ENCODE peak calls at places on chromosomes 2 and 18, in nine cellular contexts. One of them, this sample, is unnamed.

GRCh38 chr2:151237422-151238012 is 24.1 kb downstream of the RBM43 start:
- DNase-seq in epithelial cell of esophagus: peak
- DNase-seq in HepG2: no peak
- DNase-seq in DND-41: no peak
- DNase-seq in CD8-positive, alpha-beta T cell: no peak
- DNase-seq in choroid plexus epithelial cell: peak
- DNase-seq in pancreas: no peak
- DNase-seq in body of pancreas: no peak
- DNase-seq in HL-60: no peak
- DNase-seq in this sample: no peak

GRCh38 chr2:232331071-232331470 is 47.5 kb upstream of the ALPP start:
- DNase-seq in epithelial cell of esophagus: no peak
- DNase-seq in HepG2: no peak
- DNase-seq in DND-41: no peak
- DNase-seq in CD8-positive, alpha-beta T cell: no peak
- DNase-seq in choroid plexus epithelial cell: no peak
- DNase-seq in pancreas: no peak
- DNase-seq in body of pancreas: no peak
- DNase-seq in HL-60: no peak
- DNase-seq in this sample: no peak

GRCh38 chr2:207744451-207744850 is 25.3 kb downstream of the FZD5 start:
- DNase-seq in epithelial cell of esophagus: no peak
- DNase-seq in HepG2: no peak
- DNase-seq in DND-41: no peak
- DNase-seq in CD8-positive, alpha-beta T cell: no peak
- DNase-seq in choroid plexus epithelial cell: no peak
- DNase-seq in pancreas: no peak
- DNase-seq in body of pancreas: no peak
- DNase-seq in HL-60: no peak
- DNase-seq in this sample: no peak

GRCh38 chr18:39435209-39435608 is 1869.6 kb upstream of the CELF4 start:
- DNase-seq in epithelial cell of esophagus: no peak
- DNase-seq in HepG2: no peak
- DNase-seq in DND-41: no peak
- DNase-seq in CD8-positive, alpha-beta T cell: no peak
- DNase-seq in choroid plexus epithelial cell: no peak
- DNase-seq in pancreas: no peak
- DNase-seq in body of pancreas: no peak
- DNase-seq in HL-60: no peak
- DNase-seq in this sample: no peak

GRCh38 chr18:45505497-45506206 is 109.6 kb upstream of the SLC14A2 start:
- DNase-seq in epithelial cell of esophagus: no peak
- DNase-seq in HepG2: no peak
- DNase-seq in DND-41: no peak
- DNase-seq in CD8-positive, alpha-beta T cell: no peak
- DNase-seq in choroid plexus epithelial cell: peak
- DNase-seq in pancreas: no peak
- DNase-seq in body of pancreas: no peak
- DNase-seq in HL-60: no peak
- DNase-seq in this sample: no peak

GRCh38 chr2:191691016-191691725 is 13.2 kb downstream of the NABP1 start:
- DNase-seq in epithelial cell of esophagus: peak
- DNase-seq in HepG2: peak
- DNase-seq in DND-41: peak
- DNase-seq in CD8-positive, alpha-beta T cell: peak
- DNase-seq in choroid plexus epithelial cell: peak
- DNase-seq in pancreas: peak
- DNase-seq in body of pancreas: peak
- DNase-seq in HL-60: peak
- DNase-seq in this sample: peak

GRCh38 chr2:27445615-27446014 is 3.4 kb downstream of the KRTCAP3 start:
- DNase-seq in epithelial cell of esophagus: no peak
- DNase-seq in HepG2: no peak
- DNase-seq in DND-41: no peak
- DNase-seq in CD8-positive, alpha-beta T cell: no peak
- DNase-seq in choroid plexus epithelial cell: no peak
- DNase-seq in pancreas: no peak
- DNase-seq in body of pancreas: no peak
- DNase-seq in HL-60: no peak
- DNase-seq in this sample: no peak

GRCh38 chr2:184654945-184655344 is 56.6 kb downstream of the ZNF804A start:
- DNase-seq in epithelial cell of esophagus: peak
- DNase-seq in HepG2: no peak
- DNase-seq in DND-41: no peak
- DNase-seq in CD8-positive, alpha-beta T cell: no peak
- DNase-seq in choroid plexus epithelial cell: peak
- DNase-seq in pancreas: no peak
- DNase-seq in body of pancreas: no peak
- DNase-seq in HL-60: no peak
- DNase-seq in this sample: no peak

GRCh38 chr2:101958071-101958470 is 33.7 kb upstream of the IL1R2 start:
- DNase-seq in epithelial cell of esophagus: peak
- DNase-seq in HepG2: no peak
- DNase-seq in DND-41: no peak
- DNase-seq in CD8-positive, alpha-beta T cell: no peak
- DNase-seq in choroid plexus epithelial cell: peak
- DNase-seq in pancreas: no peak
- DNase-seq in body of pancreas: no peak
- DNase-seq in HL-60: peak
- DNase-seq in this sample: no peak

GRCh38 chr2:204705243-204705971 is 160.1 kb downstream of the PARD3B start:
- DNase-seq in epithelial cell of esophagus: peak
- DNase-seq in HepG2: no peak
- DNase-seq in DND-41: no peak
- DNase-seq in CD8-positive, alpha-beta T cell: no peak
- DNase-seq in choroid plexus epithelial cell: peak
- DNase-seq in pancreas: no peak
- DNase-seq in body of pancreas: no peak
- DNase-seq in HL-60: no peak
- DNase-seq in this sample: no peak

GRCh38 chr2:238237441-238237840 is 2.4 kb downstream of the HES6 start:
- DNase-seq in epithelial cell of esophagus: no peak
- DNase-seq in HepG2: no peak
- DNase-seq in DND-41: no peak
- DNase-seq in CD8-positive, alpha-beta T cell: no peak
- DNase-seq in choroid plexus epithelial cell: no peak
- DNase-seq in pancreas: no peak
- DNase-seq in body of pancreas: no peak
- DNase-seq in HL-60: no peak
- DNase-seq in this sample: no peak

GRCh38 chr2:29482341-29482740 is 367.1 kb downstream of the CLIP4 start:
- DNase-seq in epithelial cell of esophagus: no peak
- DNase-seq in HepG2: no peak
- DNase-seq in DND-41: no peak
- DNase-seq in CD8-positive, alpha-beta T cell: no peak
- DNase-seq in choroid plexus epithelial cell: no peak
- DNase-seq in pancreas: no peak
- DNase-seq in body of pancreas: no peak
- DNase-seq in HL-60: no peak
- DNase-seq in this sample: no peak

GRCh38 chr2:29480423-29480822 is 365.2 kb downstream of the CLIP4 start:
- DNase-seq in epithelial cell of esophagus: no peak
- DNase-seq in HepG2: no peak
- DNase-seq in DND-41: no peak
- DNase-seq in CD8-positive, alpha-beta T cell: no peak
- DNase-seq in choroid plexus epithelial cell: no peak
- DNase-seq in pancreas: no peak
- DNase-seq in body of pancreas: no peak
- DNase-seq in HL-60: no peak
- DNase-seq in this sample: no peak

GRCh38 chr2:29479566-29479965 is 364.4 kb downstream of the CLIP4 start:
- DNase-seq in epithelial cell of esophagus: no peak
- DNase-seq in HepG2: no peak
- DNase-seq in DND-41: no peak
- DNase-seq in CD8-positive, alpha-beta T cell: no peak
- DNase-seq in choroid plexus epithelial cell: no peak
- DNase-seq in pancreas: no peak
- DNase-seq in body of pancreas: no peak
- DNase-seq in HL-60: no peak
- DNase-seq in this sample: no peak

GRCh38 chr2:29482867-29483266 is 367.7 kb downstream of the CLIP4 start:
- DNase-seq in epithelial cell of esophagus: no peak
- DNase-seq in HepG2: no peak
- DNase-seq in DND-41: no peak
- DNase-seq in CD8-positive, alpha-beta T cell: no peak
- DNase-seq in choroid plexus epithelial cell: no peak
- DNase-seq in pancreas: no peak
- DNase-seq in body of pancreas: no peak
- DNase-seq in HL-60: no peak
- DNase-seq in this sample: no peak

GRCh38 chr2:29481313-29481712 is 366.1 kb downstream of the CLIP4 start:
- DNase-seq in epithelial cell of esophagus: no peak
- DNase-seq in HepG2: no peak
- DNase-seq in DND-41: no peak
- DNase-seq in CD8-positive, alpha-beta T cell: no peak
- DNase-seq in choroid plexus epithelial cell: no peak
- DNase-seq in pancreas: no peak
- DNase-seq in body of pancreas: no peak
- DNase-seq in HL-60: no peak
- DNase-seq in this sample: no peak
- TF ChIP-seq CTCF in epithelial cell of esophagus: no peak
- TF ChIP-seq CTCF in HepG2: no peak
- TF ChIP-seq CTCF in DND-41: no peak
- TF ChIP-seq CTCF in CD8-positive, alpha-beta T cell: no peak
- TF ChIP-seq CTCF in choroid plexus epithelial cell: no peak
- TF ChIP-seq CTCF in pancreas: no peak
- TF ChIP-seq CTCF in body of pancreas: no peak
- TF ChIP-seq CTCF in HL-60: no peak
- TF ChIP-seq CTCF in this sample: no peak

DNA sequence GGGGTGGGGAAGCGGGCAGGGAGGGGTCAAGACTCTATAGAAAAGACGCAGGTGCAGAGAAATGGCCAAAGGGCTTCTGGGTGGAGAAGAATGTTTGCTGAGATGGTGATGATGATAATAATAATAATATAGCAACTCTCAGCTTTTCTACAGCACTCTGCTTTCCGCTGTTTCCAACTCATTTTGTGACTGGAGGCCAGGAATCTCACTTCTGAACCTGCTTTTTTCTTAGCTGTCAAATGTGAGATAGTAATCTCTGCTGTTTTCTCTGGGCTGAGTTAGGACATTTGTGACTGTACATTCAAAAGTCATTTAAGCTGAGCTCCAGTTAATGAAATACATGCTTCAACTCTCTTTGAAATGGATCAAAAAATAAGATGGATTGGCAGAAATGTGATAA is 58.4 kb downstream of the TNS1 start:
- DNase-seq in epithelial cell of esophagus: no peak
- DNase-seq in HepG2: no peak
- DNase-seq in DND-41: no peak
- DNase-seq in CD8-positive, alpha-beta T cell: no peak
- DNase-seq in choroid plexus epithelial cell: no peak
- DNase-seq in pancreas: no peak
- DNase-seq in body of pancreas: no peak
- DNase-seq in HL-60: no peak
- DNase-seq in this sample: no peak
- H3K4me3 ChIP-seq in epithelial cell of esophagus: no peak
- H3K4me3 ChIP-seq in HepG2: peak
- H3K4me3 ChIP-seq in DND-41: no peak
- H3K4me3 ChIP-seq in CD8-positive, alpha-beta T cell: no peak
- H3K4me3 ChIP-seq in choroid plexus epithelial cell: no peak
- H3K4me3 ChIP-seq in pancreas: peak
- H3K4me3 ChIP-seq in body of pancreas: no peak
- H3K4me3 ChIP-seq in HL-60: no peak
- H3K4me3 ChIP-seq in this sample: no peak

GRCh38 chr18:36843199-36843598 is 14.3 kb downstream of the KIAA1328 start:
- DNase-seq in epithelial cell of esophagus: no peak
- DNase-seq in HepG2: no peak
- DNase-seq in DND-41: no peak
- DNase-seq in CD8-positive, alpha-beta T cell: no peak
- DNase-seq in choroid plexus epithelial cell: no peak
- DNase-seq in pancreas: no peak
- DNase-seq in body of pancreas: no peak
- DNase-seq in HL-60: no peak
- DNase-seq in this sample: no peak

GRCh38 chr18:36839835-36840234 is 10.9 kb downstream of the KIAA1328 start:
- DNase-seq in epithelial cell of esophagus: no peak
- DNase-seq in HepG2: no peak
- DNase-seq in DND-41: no peak
- DNase-seq in CD8-positive, alpha-beta T cell: no peak
- DNase-seq in choroid plexus epithelial cell: no peak
- DNase-seq in pancreas: no peak
- DNase-seq in body of pancreas: no peak
- DNase-seq in HL-60: no peak
- DNase-seq in this sample: no peak

GRCh38 chr18:36849288-36850011 is 20.5 kb downstream of the KIAA1328 start:
- DNase-seq in epithelial cell of esophagus: no peak
- DNase-seq in HepG2: no peak
- DNase-seq in DND-41: no peak
- DNase-seq in CD8-positive, alpha-beta T cell: no peak
- DNase-seq in choroid plexus epithelial cell: peak
- DNase-seq in pancreas: no peak
- DNase-seq in body of pancreas: no peak
- DNase-seq in HL-60: no peak
- DNase-seq in this sample: no peak

GRCh38 chr18:36848609-36849008 is 19.7 kb downstream of the KIAA1328 start:
- DNase-seq in epithelial cell of esophagus: no peak
- DNase-seq in HepG2: no peak
- DNase-seq in DND-41: no peak
- DNase-seq in CD8-positive, alpha-beta T cell: no peak
- DNase-seq in choroid plexus epithelial cell: no peak
- DNase-seq in pancreas: no peak
- DNase-seq in body of pancreas: no peak
- DNase-seq in HL-60: no peak
- DNase-seq in this sample: no peak

DNA sequence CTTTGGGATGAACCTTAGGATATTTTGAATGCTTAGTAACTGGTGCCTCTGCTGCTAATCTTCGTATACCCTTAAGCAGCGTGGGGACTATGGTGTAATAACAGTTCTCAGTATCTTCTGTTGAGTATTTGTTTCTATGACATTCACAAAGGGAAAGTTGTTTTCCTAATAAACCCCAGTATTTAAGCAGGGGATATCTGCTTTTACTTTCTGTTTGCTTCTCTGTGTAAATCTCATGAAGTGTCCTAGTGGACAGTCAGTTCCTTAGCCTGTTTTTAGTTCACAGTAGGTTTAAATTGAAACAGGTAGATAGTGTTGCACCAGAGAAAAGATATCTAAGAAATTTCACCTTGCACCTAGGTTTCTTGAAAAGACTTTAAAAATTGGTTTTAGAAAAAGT is 14.9 kb downstream of the KIAA1328 start:
- DNase-seq in epithelial cell of esophagus: no peak
- DNase-seq in HepG2: no peak
- DNase-seq in DND-41: no peak
- DNase-seq in CD8-positive, alpha-beta T cell: no peak
- DNase-seq in choroid plexus epithelial cell: peak
- DNase-seq in pancreas: no peak
- DNase-seq in body of pancreas: no peak
- DNase-seq in HL-60: no peak
- DNase-seq in this sample: no peak
- TF ChIP-seq CTCF in epithelial cell of esophagus: no peak
- TF ChIP-seq CTCF in HepG2: no peak
- TF ChIP-seq CTCF in DND-41: no peak
- TF ChIP-seq CTCF in CD8-positive, alpha-beta T cell: no peak
- TF ChIP-seq CTCF in choroid plexus epithelial cell: no peak
- TF ChIP-seq CTCF in pancreas: no peak
- TF ChIP-seq CTCF in body of pancreas: no peak
- TF ChIP-seq CTCF in HL-60: no peak
- TF ChIP-seq CTCF in this sample: no peak

GRCh38 chr2:5698171-5698570 is 6.0 kb downstream of the SOX11 start:
- DNase-seq in epithelial cell of esophagus: no peak
- DNase-seq in HepG2: no peak
- DNase-seq in DND-41: no peak
- DNase-seq in CD8-positive, alpha-beta T cell: no peak
- DNase-seq in choroid plexus epithelial cell: no peak
- DNase-seq in pancreas: no peak
- DNase-seq in body of pancreas: no peak
- DNase-seq in HL-60: no peak
- DNase-seq in this sample: no peak
- H3K4me3 ChIP-seq in epithelial cell of esophagus: no peak
- H3K4me3 ChIP-seq in HepG2: no peak
- H3K4me3 ChIP-seq in DND-41: no peak
- H3K4me3 ChIP-seq in CD8-positive, alpha-beta T cell: no peak
- H3K4me3 ChIP-seq in choroid plexus epithelial cell: no peak
- H3K4me3 ChIP-seq in pancreas: no peak
- H3K4me3 ChIP-seq in body of pancreas: no peak
- H3K4me3 ChIP-seq in HL-60: no peak
- H3K4me3 ChIP-seq in this sample: no peak

This sample was measured in AG09309.